ENCODE peak calls at places on chromosomes 13 and 19, in ten cellular contexts. A is HCT116, W is A549, B is left lung, O is lower leg skin, P is brain microvascular endothelial cell, M is cardiac muscle cell, Z is fibroblast of the aortic adventitia, S is CD14-positive monocyte, Y is PC-3. L is an unnamed sample.

GRCh38 chr19:56838930-56839664 is 1.4 kb downstream of the PEG3 start:
- DNase-seq in A (no peak), W (peak; percentile 11), B (peak; percentile 92), O (peak; percentile 92), P (peak; percentile 77), M (peak; percentile 97), Z (no peak), S (peak; percentile 90), Y (peak; percentile 74), L (no peak)

GRCh38 chr19:15427991-15428471 is 9.2 kb upstream of the AKAP8L start:
- DNase-seq in A (no peak), W (no peak), B (no peak), O (no peak), P (no peak), M (no peak), Z (no peak), S (no peak), Y (no peak), L (no peak)

GRCh38 chr13:99331881-99332293 is 24.7 kb upstream of the GPR183 start:
- DNase-seq in A (no peak), W (no peak), B (no peak), O (no peak), P (no peak), M (no peak), Z (no peak), S (no peak), Y (peak; percentile 74), L (no peak)

GRCh38 chr13:44903596-44903995 is 85.7 kb downstream of the NUFIP1 start:
- DNase-seq in A (no peak), W (no peak), B (no peak), O (peak; percentile 75), P (peak; percentile 76), M (peak; percentile 95), Z (peak; percentile 95), S (no peak), Y (no peak), L (no peak)

GRCh38 chr13:112671359-112671758 is 18.5 kb upstream of the ATP11A start:
- DNase-seq in A (no peak), W (no peak), B (no peak), O (no peak), P (no peak), M (no peak), Z (no peak), S (no peak), Y (no peak), L (no peak)

GRCh38 chr19:17246681-17247425 is 1.1 kb upstream of the NR2F6 start:
- DNase-seq in A (no peak), W (peak; percentile 68), B (peak; percentile 84), O (no peak), P (no peak), M (peak; percentile 29), Z (peak; percentile 35), S (no peak), Y (no peak), L (peak; percentile 49)

GRCh38 chr13:43357435-43358065 is 334.2 kb downstream of the DNAJC15 start:
- DNase-seq in A (no peak), W (no peak), B (no peak), O (no peak), P (no peak), M (no peak), Z (no peak), S (no peak), Y (no peak), L (no peak)

GRCh38 chr19:47891923-47892666 is 6.0 kb upstream of the SULT2A1 start:
- DNase-seq in A (no peak), W (no peak), B (no peak), O (no peak), P (peak; percentile 7), M (peak; percentile 81), Z (peak; percentile 23), S (no peak), Y (no peak), L (no peak)

GRCh38 chr13:20998649-20999415 is 62.6 kb downstream of the LATS2 start:
- DNase-seq in A (no peak), W (no peak), B (no peak), O (no peak), P (no peak), M (no peak), Z (no peak), S (no peak), Y (no peak), L (no peak)

GRCh38 chr13:34967851-34968562 is 25.9 kb downstream of the NBEA start:
- DNase-seq in A (no peak), W (no peak), B (no peak), O (no peak), P (no peak), M (no peak), Z (no peak), S (no peak), Y (peak; percentile 51), L (no peak)

GRCh38 chr13:43368003-43368402 is 344.6 kb downstream of the DNAJC15 start:
- DNase-seq in A (no peak), W (no peak), B (no peak), O (no peak), P (peak; percentile 0), M (no peak), Z (peak; percentile 39), S (no peak), Y (no peak), L (no peak)

GRCh38 chr13:75993246-75993645 is 357.1 kb downstream of the LMO7 start:
- DNase-seq in A (no peak), W (no peak), B (no peak), O (no peak), P (no peak), M (no peak), Z (no peak), S (no peak), Y (peak; percentile 49), L (no peak)

GRCh38 chr19:44740351-44740824 is 8.1 kb upstream of the BCL3 start:
- DNase-seq in A (peak; percentile 21), W (peak; percentile 88), B (peak; percentile 10), O (no peak), P (no peak), M (no peak), Z (no peak), S (no peak), Y (no peak), L (no peak)

GRCh38 chr13:113275387-113275786 is 21.7 kb upstream of the LAMP1 start:
- DNase-seq in A (peak; percentile 59), W (peak; percentile 53), B (no peak), O (no peak), P (peak; percentile 68), M (peak; percentile 68), Z (peak; percentile 70), S (no peak), Y (peak; percentile 69), L (peak; percentile 33)

DNA sequence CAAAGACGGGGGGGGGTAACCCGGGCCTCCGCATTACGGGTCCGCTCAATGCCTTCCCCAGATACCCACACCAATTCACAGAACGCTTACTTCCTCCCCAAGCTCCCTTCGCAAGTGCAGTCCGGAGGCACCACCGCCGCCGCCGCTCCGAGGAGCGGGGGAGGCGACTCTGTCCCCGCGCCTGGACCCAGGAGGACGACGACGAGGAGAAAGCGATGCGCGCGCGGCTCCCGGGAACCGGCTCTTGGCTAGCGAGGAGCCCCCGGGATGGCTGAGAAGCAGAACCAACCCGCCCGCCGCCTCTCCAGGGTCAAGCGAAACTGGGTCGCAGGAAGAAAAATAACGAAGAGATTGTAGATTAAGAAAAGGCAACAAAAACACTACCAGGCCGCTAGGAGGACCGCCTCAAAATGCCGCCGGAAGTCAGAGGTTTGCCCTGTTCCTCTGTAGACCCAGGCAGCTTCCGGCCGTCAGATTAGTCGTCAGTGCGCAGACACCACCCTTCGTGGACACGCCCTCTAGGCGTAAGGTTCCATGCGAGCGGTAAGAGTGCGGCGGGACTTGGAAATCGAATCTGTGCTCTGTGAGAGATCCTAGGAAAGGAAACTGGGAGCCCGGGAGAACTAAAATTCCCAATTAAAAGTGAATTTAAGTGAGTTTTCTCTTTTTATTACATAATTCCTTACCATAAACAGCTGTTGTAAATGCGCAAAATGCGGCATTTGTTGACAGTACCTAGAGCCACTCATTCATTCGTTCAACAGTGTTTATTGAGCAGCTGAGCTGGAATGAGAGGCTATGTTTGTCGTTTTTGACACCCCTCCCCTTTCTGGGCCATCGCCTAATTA is at the start of gene ZC3H13:
- DNase-seq in A (peak; percentile 91), W (peak; percentile 94), B (peak; percentile 96), O (peak; percentile 93), P (peak; percentile 97), M (peak; percentile 97), Z (peak; percentile 95), S (peak; percentile 92), Y (peak; percentile 92), L (peak; percentile 87)
- TF ChIP-seq CTCF in A (no peak), W (no peak), B (peak; percentile 44), O (no peak), P (peak; percentile 52), M (peak; percentile 33), Z (peak; percentile 44), S (peak; percentile 43), Y (peak; percentile 28), L (peak; percentile 29)

GRCh38 chr13:79901336-79901735 is 420.4 kb downstream of the NDFIP2 start:
- DNase-seq in A (no peak), W (no peak), B (peak; percentile 10), O (no peak), P (peak; percentile 1), M (peak; percentile 71), Z (no peak), S (no peak), Y (no peak), L (no peak)

GRCh38 chr13:79898996-79899395 is 418.0 kb downstream of the NDFIP2 start:
- DNase-seq in A (no peak), W (no peak), B (no peak), O (no peak), P (no peak), M (no peak), Z (no peak), S (no peak), Y (no peak), L (no peak)

GRCh38 chr13:79898202-79898826 is 417.4 kb downstream of the NDFIP2 start:
- DNase-seq in A (no peak), W (no peak), B (no peak), O (no peak), P (no peak), M (no peak), Z (no peak), S (no peak), Y (no peak), L (no peak)

GRCh38 chr13:79900356-79900755 is 419.4 kb downstream of the NDFIP2 start:
- DNase-seq in A (no peak), W (no peak), B (no peak), O (no peak), P (no peak), M (no peak), Z (no peak), S (no peak), Y (no peak), L (no peak)

GRCh38 chr13:79895416-79895815 is 414.5 kb downstream of the NDFIP2 start:
- DNase-seq in A (no peak), W (no peak), B (no peak), O (no peak), P (no peak), M (no peak), Z (no peak), S (no peak), Y (no peak), L (no peak)
- TF ChIP-seq CTCF in A (no peak), W (no peak), B (no peak), O (no peak), P (no peak), M (no peak), Z (no peak), S (no peak), Y (no peak), L (no peak)

GRCh38 chr19:19033426-19034203 is at the start of the genes ARMC6 and SUGP2:
- DNase-seq in A (peak; percentile 71), W (peak; percentile 88), B (peak; percentile 97), O (peak; percentile 68), P (peak; percentile 74), M (peak; percentile 91), Z (peak; percentile 83), S (peak; percentile 81), Y (peak; percentile 92), L (peak; percentile 90)
- TF ChIP-seq CTCF in A (no peak), W (no peak), B (no peak), O (no peak), P (peak; percentile 3), M (no peak), Z (peak; percentile 19), S (no peak), Y (no peak), L (no peak)

GRCh38 chr13:101298517-101298916 is 117.8 kb downstream of the NALCN start:
- DNase-seq in A (no peak), W (no peak), B (no peak), O (no peak), P (no peak), M (no peak), Z (peak; percentile 17), S (no peak), Y (peak; percentile 38), L (no peak)
- TF ChIP-seq CTCF in A (no peak), W (no peak), B (no peak), O (no peak), P (no peak), M (no peak), Z (no peak), S (no peak), Y (peak; percentile 27), L (no peak)

L was measured in nephron progenitor cell.